ENCODE peak calls at places on chromosome 13, in seven cellular contexts. X is stomach, Z is upper lobe of left lung, T is thoracic aorta, W is suprapubic skin, K is tibial nerve, I is hepatocyte. A is an unnamed sample.

GRCh38 chr13:43089912-43090498 is 66.6 kb downstream of the DNAJC15 start:
- DNase-seq in X (no peak), Z (no peak), T (no peak), W (no peak), K (no peak), I (no peak), A (no peak)

GRCh38 chr13:49560270-49561063 is 24.9 kb downstream of the RCBTB1 start:
- DNase-seq in X (peak; percentile 74), Z (no peak), T (no peak), W (no peak), K (no peak), I (peak; percentile 66), A (peak; percentile 16)

GRCh38 chr13:35865341-35866240 is 265.6 kb downstream of the DCLK1 start:
- DNase-seq in X (no peak), Z (no peak), T (no peak), W (no peak), K (no peak), I (no peak), A (no peak)

GRCh38 chr13:30307194-30307965 is at the start of gene KATNAL1:
- DNase-seq in X (peak; percentile 68), Z (peak; percentile 95), T (peak; percentile 8), W (peak; percentile 88), K (peak; percentile 55), I (peak; percentile 84), A (peak; percentile 77)

GRCh38 chr13:74132152-74132767 is 1.9 kb downstream of the KLF12 start:
- DNase-seq in X (no peak), Z (no peak), T (no peak), W (no peak), K (no peak), I (peak; percentile 19), A (no peak)

GRCh38 chr13:46553886-46554855 is 1.2 kb downstream of the LRCH1 start:
- DNase-seq in X (peak; percentile 71), Z (peak; percentile 93), T (peak; percentile 28), W (peak; percentile 81), K (peak; percentile 59), I (peak; percentile 83), A (peak; percentile 87)

GRCh38 chr13:60155978-60156377 is 7.8 kb downstream of the DIAPH3 start:
- DNase-seq in X (no peak), Z (no peak), T (no peak), W (no peak), K (no peak), I (no peak), A (no peak)

GRCh38 chr13:27510082-27510481 is 59.7 kb upstream of the MTIF3 start:
- DNase-seq in X (no peak), Z (no peak), T (no peak), W (no peak), K (no peak), I (no peak), A (no peak)

GRCh38 chr13:95704510-95704909 is 27.6 kb downstream of the DNAJC3 start:
- DNase-seq in X (no peak), Z (no peak), T (no peak), W (no peak), K (no peak), I (no peak), A (no peak)

GRCh38 chr13:105721056-105721455 is 814.4 kb downstream of the EFNB2 start:
- DNase-seq in X (no peak), Z (no peak), T (no peak), W (no peak), K (no peak), I (no peak), A (no peak)

GRCh38 chr13:24502567-24503375 is 9.8 kb downstream of the PARP4 start:
- DNase-seq in X (peak; percentile 44), Z (no peak), T (no peak), W (peak; percentile 64), K (no peak), I (peak; percentile 48), A (peak; percentile 86)

GRCh38 chr13:99310382-99311031 is 3.3 kb upstream of the GPR183 start:
- DNase-seq in X (no peak), Z (no peak), T (no peak), W (no peak), K (no peak), I (no peak), A (no peak)

GRCh38 chr13:53012707-53013106 is 15.9 kb upstream of the OLFM4 start:
- DNase-seq in X (no peak), Z (no peak), T (no peak), W (no peak), K (no peak), I (no peak), A (no peak)

GRCh38 chr13:110156186-110157065 is 150.5 kb downstream of the COL4A1 start:
- DNase-seq in X (no peak), Z (no peak), T (no peak), W (no peak), K (no peak), I (no peak), A (no peak)

GRCh38 chr13:20882206-20882605 is 20.3 kb downstream of the XPO4 start:
- DNase-seq in X (no peak), Z (no peak), T (no peak), W (no peak), K (no peak), I (no peak), A (peak; percentile 9)
- H3K4me3 ChIP-seq in X (no peak overlapping the region), Z (no peak overlapping the region), T (no peak overlapping the region), W (no peak overlapping the region), K (no peak overlapping the region), I (no peak overlapping the region), A (no peak overlapping the region)

DNA sequence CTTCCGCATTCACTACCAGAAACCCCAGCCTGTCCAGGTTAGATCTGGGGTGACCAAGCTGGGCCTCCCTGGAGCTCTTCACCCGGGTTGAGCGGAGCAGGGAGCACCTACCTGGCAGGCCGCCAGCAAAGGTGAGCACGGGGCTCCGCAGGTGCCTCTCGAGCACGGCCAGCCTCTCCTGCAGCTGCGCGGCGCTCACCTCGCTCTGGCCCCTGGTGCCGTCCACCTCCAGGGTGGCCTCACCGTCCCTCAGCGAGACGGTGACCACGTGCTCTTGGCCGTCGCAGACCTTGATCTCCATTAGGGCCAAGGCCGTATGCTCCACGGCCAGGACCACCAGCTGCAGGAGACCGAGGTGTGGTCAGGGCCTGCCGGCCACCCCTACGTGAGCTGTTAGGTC is 42.0 kb downstream of the GAS6 start:
- DNase-seq in X (no peak), Z (peak; percentile 83), T (no peak), W (no peak), K (no peak), I (no peak), A (no peak)
- H3K36me3 ChIP-seq in X (peaks cover 56% of the 10 kb centered on the region), Z (peaks cover 33% of the 10 kb centered on the region), T (peaks cover 39% of the 10 kb centered on the region), W (peaks cover 42% of the 10 kb centered on the region), K (no peaks in the 10 kb centered on the region), I (no peaks in the 10 kb centered on the region), A (peaks cover 60% of the 10 kb centered on the region)

GRCh38 chr13:75478659-75479058 is 3.3 kb downstream of the TBC1D4 start:
- DNase-seq in X (no peak), Z (no peak), T (no peak), W (no peak), K (no peak), I (no peak), A (no peak)
- H3K4me3 ChIP-seq in X (no peak overlapping the region), Z (no peak overlapping the region), T (no peak overlapping the region), W (no peak overlapping the region), K (no peak overlapping the region), I (no peak overlapping the region), A (no peak overlapping the region)

GRCh38 chr13:111270765-111271164 is 49.7 kb upstream of the TEX29 start:
- DNase-seq in X (no peak), Z (no peak), T (no peak), W (no peak), K (no peak), I (no peak), A (no peak)

GRCh38 chr13:111267784-111268183 is 52.7 kb upstream of the TEX29 start:
- DNase-seq in X (no peak), Z (no peak), T (no peak), W (no peak), K (no peak), I (no peak), A (no peak)

GRCh38 chr13:111271186-111271698 is 49.2 kb upstream of the TEX29 start:
- DNase-seq in X (no peak), Z (no peak), T (no peak), W (no peak), K (no peak), I (no peak), A (no peak)

GRCh38 chr13:111270126-111270525 is 50.3 kb upstream of the TEX29 start:
- DNase-seq in X (no peak), Z (no peak), T (no peak), W (no peak), K (no peak), I (no peak), A (no peak)

GRCh38 chr13:111269508-111269907 is 50.9 kb upstream of the TEX29 start:
- DNase-seq in X (no peak), Z (peak; percentile 38), T (no peak), W (no peak), K (no peak), I (no peak), A (no peak)
- H3K36me3 ChIP-seq in X (peaks cover 77% of the 10 kb centered on the region), Z (peaks cover 48% of the 10 kb centered on the region), T (peaks cover 13% of the 10 kb centered on the region), W (peaks cover 66% of the 10 kb centered on the region), K (no peaks in the 10 kb centered on the region), I (no peaks in the 10 kb centered on the region), A (peaks cover 5% of the 10 kb centered on the region)

DNA sequence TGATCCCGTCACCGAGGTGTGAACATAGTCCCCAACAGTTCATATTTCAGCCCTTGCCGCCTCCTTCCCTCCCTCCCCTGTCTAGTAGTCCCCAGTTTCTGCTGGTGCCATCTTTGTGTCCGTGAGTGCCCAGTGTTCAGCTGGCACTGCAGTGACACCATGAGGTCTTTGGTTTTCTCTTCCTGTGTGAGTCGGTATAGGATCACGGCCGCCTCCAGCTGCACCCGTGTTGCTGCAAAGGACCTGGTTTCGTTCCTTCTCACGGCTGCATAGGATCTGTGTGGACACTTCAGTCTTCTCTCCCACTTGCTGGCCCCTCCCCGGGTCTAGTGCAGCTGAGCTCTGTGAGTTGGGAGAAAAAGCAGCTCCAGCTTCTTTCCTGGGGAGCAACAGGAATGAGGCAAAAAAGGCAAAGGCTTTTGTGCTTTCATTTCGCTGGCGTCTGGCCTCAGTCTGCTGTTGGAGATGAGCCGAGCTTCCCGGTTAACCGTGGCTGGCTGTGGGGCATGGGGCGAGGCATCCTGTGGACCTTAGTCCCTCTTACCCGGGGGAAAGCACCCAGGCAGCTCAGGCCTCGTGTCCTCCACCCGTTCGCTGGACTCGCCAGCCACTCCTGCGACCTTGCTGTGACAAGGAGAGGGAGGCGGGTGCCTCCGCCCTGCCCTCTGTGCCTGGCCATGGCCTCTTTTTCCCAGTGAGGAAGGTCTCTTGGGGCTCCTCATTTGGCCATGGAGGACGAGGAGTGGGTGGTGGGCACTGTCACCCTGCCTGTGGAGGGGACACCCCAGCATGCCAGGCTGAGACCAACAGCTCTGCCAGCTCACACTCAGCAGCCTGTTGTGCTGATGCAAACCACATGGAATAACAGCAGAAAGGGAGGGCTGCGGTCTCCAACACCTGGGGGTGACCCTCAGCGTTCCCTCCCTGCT is 196.5 kb downstream of the TEX29 start:
- DNase-seq in X (no peak), Z (peak; percentile 63), T (no peak), W (no peak), K (no peak), I (no peak), A (peak; percentile 17)
- H3K4me3 ChIP-seq in X (no peak overlapping the region), Z (no peak overlapping the region), T (no peak overlapping the region), W (no peak overlapping the region), K (no peak overlapping the region), I (no peak overlapping the region), A (peak overlapping the region; percentile 15)

GRCh38 chr13:50917572-50917971 is 8.0 kb downstream of the RNASEH2B start:
- DNase-seq in X (no peak), Z (no peak), T (no peak), W (no peak), K (no peak), I (no peak), A (no peak)
- H3K36me3 ChIP-seq in X (peaks cover 8% of the 10 kb centered on the region), Z (no peaks in the 10 kb centered on the region), T (no peaks in the 10 kb centered on the region), W (no peaks in the 10 kb centered on the region), K (no peaks in the 10 kb centered on the region), I (no peaks in the 10 kb centered on the region), A (peaks cover 3% of the 10 kb centered on the region)

A was measured in MG63.